ENCODE peak calls at places on chromosomes 3 and 15, in six cellular contexts. G is HCT116, U is small intestine, W is endodermal cell, T is neural progenitor cell, M is heart left ventricle. S is an unnamed sample. For H3K9me3 and H3K4me1, the result is how much of the 10 kb centered on the place peaks cover.

GRCh38 chr3:76933245-76933644 is 106.7 kb upstream of the ROBO2 start:
- DNase-seq in G (no peak), U (no peak), W (no peak), T (no peak), M (no peak), S (no peak)

GRCh38 chr3:196181127-196181546 is 30.1 kb downstream of the ZDHHC19 start:
- DNase-seq in G (no peak), U (no peak), W (no peak), T (no peak), M (no peak), S (no peak)

GRCh38 chr3:8313591-8314298 is 187.9 kb upstream of the LMCD1 start:
- DNase-seq in G (no peak), U (no peak), W (no peak), T (no peak), M (no peak), S (no peak)

GRCh38 chr3:57852896-57853295 is 96.8 kb downstream of the SLMAP start:
- DNase-seq in G (no peak), U (peak), W (no peak), T (no peak), M (no peak), S (no peak)

GRCh38 chr3:78844307-78844706 is 923.5 kb downstream of the ROBO1 start:
- DNase-seq in G (no peak), U (no peak), W (no peak), T (no peak), M (no peak), S (no peak)

GRCh38 chr15:28989239-28989830 is 103.6 kb downstream of the APBA2 start:
- DNase-seq in G (no peak), U (no peak), W (peak), T (peak), M (no peak), S (no peak)

GRCh38 chr3:105836533-105836932 is 32.3 kb downstream of the CBLB start:
- DNase-seq in G (no peak), U (no peak), W (no peak), T (no peak), M (no peak), S (no peak)

GRCh38 chr3:181913254-181913653 is 201.5 kb downstream of the SOX2 start:
- DNase-seq in G (no peak), U (no peak), W (no peak), T (no peak), M (no peak), S (no peak)

GRCh38 chr3:120094776-120095225 is 554 bp upstream of the GSK3B start:
- DNase-seq in G (no peak), U (peak), W (peak), T (peak), M (no peak), S (peak)

GRCh38 chr3:15536856-15537255 is 15.3 kb upstream of the COLQ start:
- DNase-seq in G (no peak), U (peak), W (no peak), T (no peak), M (no peak), S (no peak)

GRCh38 chr15:57183041-57183440 is 193.3 kb upstream of the CGNL1 start:
- DNase-seq in G (no peak), U (no peak), W (no peak), T (no peak), M (no peak), S (no peak)

GRCh38 chr3:107506458-107506857 is 16.3 kb upstream of the BBX start:
- DNase-seq in G (no peak), U (no peak), W (no peak), T (no peak), M (no peak), S (no peak)

GRCh38 chr15:87547470-87548181 is 708.9 kb downstream of the NTRK3 start:
- DNase-seq in G (no peak), U (no peak), W (no peak), T (no peak), M (no peak), S (no peak)

GRCh38 chr3:55364426-55364825 is 122.7 kb downstream of the WNT5A start:
- DNase-seq in G (no peak), U (no peak), W (peak), T (no peak), M (no peak), S (no peak)

GRCh38 chr3:191316876-191317603 is 12.2 kb upstream of the CCDC50 start:
- DNase-seq in G (no peak), U (no peak), W (no peak), T (no peak), M (no peak), S (no peak)

GRCh38 chr15:75452364-75452967 is 976 bp upstream of the SIN3A start:
- DNase-seq in G (peak), U (peak), W (peak), T (peak), M (peak), S (peak)

GRCh38 chr3:195250473-195251251 is 20.3 kb downstream of the XXYLT1 start:
- DNase-seq in G (no peak), U (no peak), W (peak), T (no peak), M (no peak), S (peak)

GRCh38 chr15:36658905-36659304 is 79.5 kb downstream of the CDIN1 start:
- DNase-seq in G (no peak), U (no peak), W (no peak), T (no peak), M (no peak), S (no peak)

GRCh38 chr3:174243194-174243593 is 615.9 kb upstream of the NAALADL2 start:
- DNase-seq in G (no peak), U (no peak), W (no peak), T (no peak), M (no peak), S (no peak)

GRCh38 chr3:100928638-100929428 is 64.4 kb downstream of the ABI3BP start:
- DNase-seq in G (no peak), U (peak), W (no peak), T (no peak), M (no peak), S (no peak)

GRCh38 chr15:96262097-96262496 is 68.4 kb upstream of the NR2F2 start:
- DNase-seq in G (no peak), U (no peak), W (no peak), T (no peak), M (no peak), S (no peak)

GRCh38 chr3:72390841-72391240 is 457.4 kb downstream of the SHQ1 start:
- DNase-seq in G (no peak), U (no peak), W (no peak), T (peak), M (no peak), S (no peak)

GRCh38 chr3:184748219-184749135 is 36.6 kb upstream of the MAGEF1 start:
- DNase-seq in G (peak), U (peak), W (peak), T (peak), M (no peak), S (no peak)

GRCh38 chr3:159762238-159762637 is 226.4 kb upstream of the IL12A start:
- DNase-seq in G (no peak), U (no peak), W (no peak), T (peak), M (no peak), S (no peak)

GRCh38 chr3:185813691-185814215 is 11.1 kb downstream of the IGF2BP2 start:
- DNase-seq in G (no peak), U (no peak), W (peak), T (peak), M (no peak), S (no peak)

GRCh38 chr15:58212909-58213526 is 74.8 kb downstream of the AQP9 start:
- DNase-seq in G (no peak), U (peak), W (no peak), T (peak), M (no peak), S (no peak)

GRCh38 chr3:79366414-79366813 is 401.4 kb downstream of the ROBO1 start:
- DNase-seq in G (no peak), U (no peak), W (no peak), T (no peak), M (no peak), S (no peak)

GRCh38 chr3:47296562-47297302 is 14.0 kb downstream of the KLHL18 start:
- DNase-seq in G (no peak), U (no peak), W (no peak), T (no peak), M (no peak), S (no peak)

GRCh38 chr3:174439621-174440349 is 419.3 kb upstream of the NAALADL2 start:
- DNase-seq in G (peak), U (peak), W (peak), T (peak), M (peak), S (peak)

GRCh38 chr15:40909662-40910625 is 15.7 kb downstream of the VPS18 start:
- DNase-seq in G (no peak), U (no peak), W (no peak), T (peak), M (no peak), S (peak)

GRCh38 chr3:30059240-30059639 is 547.2 kb upstream of the TGFBR2 start:
- DNase-seq in G (no peak), U (no peak), W (peak), T (no peak), M (no peak), S (no peak)

GRCh38 chr3:44576661-44577060 is 8.1 kb upstream of the ZNF660 start:
- DNase-seq in G (no peak), U (no peak), W (no peak), T (no peak), M (no peak), S (no peak)
- H3K9me3 ChIP-seq in G (under half), U (under half), W (under half), T (under half), M (under half), S (under half)

GRCh38 chr15:63797103-63797502 is 36.6 kb downstream of the HERC1 start:
- DNase-seq in G (no peak), U (peak), W (no peak), T (no peak), M (no peak), S (no peak)
- H3K27ac ChIP-seq in G (no peak), U (no peak), W (no peak), T (no peak), M (no peak), S (no peak)

GRCh38 chr3:99502871-99503270 is 135.5 kb upstream of the COL8A1 start:
- DNase-seq in G (no peak), U (no peak), W (no peak), T (no peak), M (no peak), S (no peak)

GRCh38 chr3:99499235-99499798 is 139.1 kb upstream of the COL8A1 start:
- DNase-seq in G (peak), U (peak), W (peak), T (peak), M (peak), S (no peak)

GRCh38 chr3:99503350-99503749 is 135.0 kb upstream of the COL8A1 start:
- DNase-seq in G (no peak), U (no peak), W (no peak), T (no peak), M (no peak), S (no peak)

GRCh38 chr3:99498544-99499234 is 139.7 kb upstream of the COL8A1 start:
- DNase-seq in G (no peak), U (no peak), W (no peak), T (no peak), M (no peak), S (no peak)

GRCh38 chr3:99500485-99500884 is 137.9 kb upstream of the COL8A1 start:
- DNase-seq in G (no peak), U (no peak), W (no peak), T (no peak), M (no peak), S (no peak)
- H3K4me1 ChIP-seq in G (under half), U (under half), W (under half), T (under half), M (under half), S (under half)

GRCh38 chr15:83036253-83036652 is 24.8 kb upstream of the C15orf40 start:
- DNase-seq in G (no peak), U (no peak), W (no peak), T (no peak), M (no peak), S (no peak)
- H3K9me3 ChIP-seq in G (under half), U (under half), W (under half), T (under half), M (under half), S (under half)